ENCODE peak calls at places on chromosomes 3 and 15, in nine cellular contexts. One of them, this sample, is unnamed.
A peak's percentile ranks its signal among the peaks of the same experiment; 100 is the strongest.

GRCh38 chr15:87706001-87706400 is 550.5 kb downstream of the NTRK3 start:
- DNase-seq in ACHN: no peak
- DNase-seq in lung microvascular endothelial cell: no peak
- DNase-seq in adrenal gland: no peak
- DNase-seq in aorta: no peak
- DNase-seq in activated CD4-positive, alpha-beta memory T cell treated with anti-CD3 and anti-CD28 coated beads for 36 hours: no peak
- DNase-seq in NT2/D1: no peak
- DNase-seq in foreskin melanocyte: no peak
- DNase-seq in gastrocnemius medialis: no peak
- DNase-seq in this sample: no peak

GRCh38 chr3:125072749-125073404 is 17.1 kb upstream of the HEG1 start:
- DNase-seq in adrenal gland: no peak
- DNase-seq in gastrocnemius medialis: no peak
- DNase-seq in aorta: no peak
- DNase-seq in NT2/D1: no peak
- DNase-seq in lung microvascular endothelial cell: no peak
- DNase-seq in ACHN: no peak
- DNase-seq in activated CD4-positive, alpha-beta memory T cell treated with anti-CD3 and anti-CD28 coated beads for 36 hours: no peak
- DNase-seq in foreskin melanocyte: no peak
- DNase-seq in this sample: no peak

GRCh38 chr3:18194431-18194830 is 230.7 kb downstream of the SATB1 start:
- DNase-seq in activated CD4-positive, alpha-beta memory T cell treated with anti-CD3 and anti-CD28 coated beads for 36 hours: no peak
- DNase-seq in adrenal gland: no peak
- DNase-seq in ACHN: no peak
- DNase-seq in NT2/D1: no peak
- DNase-seq in gastrocnemius medialis: no peak
- DNase-seq in lung microvascular endothelial cell: no peak
- DNase-seq in aorta: no peak
- DNase-seq in foreskin melanocyte: no peak
- DNase-seq in this sample: no peak

GRCh38 chr15:101084801-101085200 is 165.6 kb downstream of the LRRK1 start:
- DNase-seq in ACHN: no peak
- DNase-seq in lung microvascular endothelial cell: no peak
- DNase-seq in gastrocnemius medialis: no peak
- DNase-seq in adrenal gland: no peak
- DNase-seq in aorta: no peak
- DNase-seq in NT2/D1: no peak
- DNase-seq in foreskin melanocyte: no peak
- DNase-seq in activated CD4-positive, alpha-beta memory T cell treated with anti-CD3 and anti-CD28 coated beads for 36 hours: no peak
- DNase-seq in this sample: no peak

GRCh38 chr3:189937302-189938255 is 183.1 kb downstream of the P3H2 start:
- DNase-seq in foreskin melanocyte: peak; percentile 26
- DNase-seq in aorta: no peak
- DNase-seq in gastrocnemius medialis: no peak
- DNase-seq in NT2/D1: peak; percentile 15
- DNase-seq in lung microvascular endothelial cell: no peak
- DNase-seq in adrenal gland: no peak
- DNase-seq in activated CD4-positive, alpha-beta memory T cell treated with anti-CD3 and anti-CD28 coated beads for 36 hours: no peak
- DNase-seq in ACHN: peak; percentile 95
- DNase-seq in this sample: no peak

GRCh38 chr15:101438482-101439284 is 50.8 kb downstream of the PCSK6 start:
- DNase-seq in aorta: no peak
- DNase-seq in activated CD4-positive, alpha-beta memory T cell treated with anti-CD3 and anti-CD28 coated beads for 36 hours: no peak
- DNase-seq in lung microvascular endothelial cell: peak; percentile 38
- DNase-seq in adrenal gland: peak; percentile 44
- DNase-seq in NT2/D1: no peak
- DNase-seq in ACHN: no peak
- DNase-seq in foreskin melanocyte: no peak
- DNase-seq in gastrocnemius medialis: no peak
- DNase-seq in this sample: no peak

GRCh38 chr3:188974856-188975611 is 196.7 kb upstream of the TPRG1 start:
- DNase-seq in activated CD4-positive, alpha-beta memory T cell treated with anti-CD3 and anti-CD28 coated beads for 36 hours: no peak
- DNase-seq in adrenal gland: no peak
- DNase-seq in gastrocnemius medialis: no peak
- DNase-seq in ACHN: no peak
- DNase-seq in foreskin melanocyte: no peak
- DNase-seq in lung microvascular endothelial cell: no peak
- DNase-seq in aorta: peak; percentile 50
- DNase-seq in NT2/D1: no peak
- DNase-seq in this sample: no peak

GRCh38 chr3:190323241-190323617 is 983 bp upstream of the CLDN1 start:
- DNase-seq in lung microvascular endothelial cell: no peak
- DNase-seq in aorta: peak; percentile 50
- DNase-seq in foreskin melanocyte: no peak
- DNase-seq in ACHN: no peak
- DNase-seq in gastrocnemius medialis: no peak
- DNase-seq in activated CD4-positive, alpha-beta memory T cell treated with anti-CD3 and anti-CD28 coated beads for 36 hours: no peak
- DNase-seq in NT2/D1: no peak
- DNase-seq in adrenal gland: no peak
- DNase-seq in this sample: no peak

GRCh38 chr3:194423317-194423716 is 24.3 kb upstream of the GP5 start:
- DNase-seq in lung microvascular endothelial cell: no peak
- DNase-seq in foreskin melanocyte: no peak
- DNase-seq in gastrocnemius medialis: no peak
- DNase-seq in ACHN: no peak
- DNase-seq in activated CD4-positive, alpha-beta memory T cell treated with anti-CD3 and anti-CD28 coated beads for 36 hours: no peak
- DNase-seq in aorta: no peak
- DNase-seq in adrenal gland: no peak
- DNase-seq in NT2/D1: no peak
- DNase-seq in this sample: peak; percentile 68

GRCh38 chr15:89654311-89654761 is 931 bp downstream of the KIF7 start:
- DNase-seq in adrenal gland: no peak
- DNase-seq in gastrocnemius medialis: no peak
- DNase-seq in lung microvascular endothelial cell: no peak
- DNase-seq in foreskin melanocyte: no peak
- DNase-seq in NT2/D1: no peak
- DNase-seq in aorta: peak; percentile 55
- DNase-seq in ACHN: no peak
- DNase-seq in activated CD4-positive, alpha-beta memory T cell treated with anti-CD3 and anti-CD28 coated beads for 36 hours: no peak
- DNase-seq in this sample: no peak

This sample was measured in thyroid gland.